ENCODE peak calls at places on chromosomes 13 and 19, in four cellular contexts. One of them, this sample, is unnamed.
A peak's percentile ranks its signal among the peaks of the same experiment; 100 is the strongest.

GRCh38 chr19:15536350-15536749 is 28.0 kb downstream of the CYP4F22 start:
- DNase-seq in left colon: no peak
- DNase-seq in RWPE1: peak; percentile 64
- DNase-seq in AG09309: no peak
- DNase-seq in this sample: no peak

GRCh38 chr13:73056054-73056962 is 2.5 kb upstream of the KLF5 start:
- DNase-seq in left colon: no peak
- DNase-seq in RWPE1: peak; percentile 76
- DNase-seq in AG09309: peak; percentile 61
- DNase-seq in this sample: peak; percentile 90

GRCh38 chr13:29523199-29523931 is 72.1 kb downstream of the SLC7A1 start:
- DNase-seq in left colon: no peak
- DNase-seq in RWPE1: no peak
- DNase-seq in AG09309: no peak
- DNase-seq in this sample: no peak

GRCh38 chr19:1453525-1454371 is 3.8 kb downstream of the APC2 start:
- DNase-seq in left colon: no peak
- DNase-seq in RWPE1: no peak
- DNase-seq in AG09309: no peak
- DNase-seq in this sample: no peak

GRCh38 chr13:38954291-38954690 is 36.3 kb downstream of the STOML3 start:
- DNase-seq in left colon: no peak
- DNase-seq in RWPE1: no peak
- DNase-seq in AG09309: no peak
- DNase-seq in this sample: no peak

GRCh38 chr19:58304748-58305064 is 471 bp upstream of the ERVK3-1 start:
- DNase-seq in left colon: no peak
- DNase-seq in RWPE1: no peak
- DNase-seq in AG09309: no peak
- DNase-seq in this sample: no peak

GRCh38 chr19:39390460-39390758 is 497 bp downstream of the PAF1 start:
- DNase-seq in left colon: peak; percentile 81
- DNase-seq in RWPE1: peak; percentile 86
- DNase-seq in AG09309: no peak
- DNase-seq in this sample: no peak

GRCh38 chr19:1055886-1056620 is 10.9 kb upstream of the ARHGAP45 start:
- DNase-seq in left colon: no peak
- DNase-seq in RWPE1: no peak
- DNase-seq in AG09309: no peak
- DNase-seq in this sample: no peak

GRCh38 chr13:51907040-51907732 is 45.4 kb downstream of the CCDC70 start:
- DNase-seq in left colon: no peak
- DNase-seq in RWPE1: no peak
- DNase-seq in AG09309: no peak
- DNase-seq in this sample: no peak

GRCh38 chr13:66748712-66749111 is 481.4 kb downstream of the PCDH9 start:
- DNase-seq in left colon: no peak
- DNase-seq in RWPE1: no peak
- DNase-seq in AG09309: no peak
- DNase-seq in this sample: peak; percentile 0

GRCh38 chr19:33310606-33311325 is 8.4 kb upstream of the CEBPA start:
- DNase-seq in left colon: peak; percentile 54
- DNase-seq in RWPE1: no peak
- DNase-seq in AG09309: no peak
- DNase-seq in this sample: no peak

GRCh38 chr13:24036115-24036514 is 124.4 kb upstream of the SPATA13 start:
- DNase-seq in left colon: no peak
- DNase-seq in RWPE1: no peak
- DNase-seq in AG09309: no peak
- DNase-seq in this sample: no peak

GRCh38 chr13:24706886-24707585 is 26.8 kb downstream of the ATP12A start:
- DNase-seq in left colon: no peak
- DNase-seq in RWPE1: no peak
- DNase-seq in AG09309: no peak
- DNase-seq in this sample: no peak

GRCh38 chr13:110529522-110530311 is 31.8 kb downstream of the RAB20 start:
- DNase-seq in left colon: no peak
- DNase-seq in RWPE1: no peak
- DNase-seq in AG09309: no peak
- DNase-seq in this sample: no peak

GRCh38 chr13:72180253-72180952 is 313.4 kb upstream of the DACH1 start:
- DNase-seq in left colon: no peak
- DNase-seq in RWPE1: peak; percentile 1
- DNase-seq in AG09309: no peak
- DNase-seq in this sample: peak; percentile 41

GRCh38 chr13:45003417-45003816 is 14.1 kb downstream of the GPALPP1 start:
- DNase-seq in left colon: no peak
- DNase-seq in RWPE1: no peak
- DNase-seq in AG09309: no peak
- DNase-seq in this sample: no peak

GRCh38 chr19:52638601-52639000 is 446 bp upstream of the ZNF83 start:
- DNase-seq in left colon: peak; percentile 24
- DNase-seq in RWPE1: peak; percentile 12
- DNase-seq in AG09309: no peak
- DNase-seq in this sample: no peak

GRCh38 chr19:48812094-48812929 is 1.5 kb upstream of the BCAT2 start:
- DNase-seq in left colon: peak; percentile 92
- DNase-seq in RWPE1: peak; percentile 87
- DNase-seq in AG09309: no peak
- DNase-seq in this sample: peak; percentile 100

GRCh38 chr19:38318595-38319142 is 976 bp upstream of the KCNK6 start:
- DNase-seq in left colon: no peak
- DNase-seq in RWPE1: peak; percentile 46
- DNase-seq in AG09309: no peak
- DNase-seq in this sample: no peak

GRCh38 chr19:38304866-38305429 is 897 bp downstream of the C19orf33 start:
- DNase-seq in left colon: peak; percentile 94
- DNase-seq in RWPE1: peak; percentile 93
- DNase-seq in AG09309: no peak
- DNase-seq in this sample: peak; percentile 91

GRCh38 chr13:20703785-20704458 is 423 bp downstream of the IL17D start:
- DNase-seq in left colon: peak; percentile 90
- DNase-seq in RWPE1: peak; percentile 88
- DNase-seq in AG09309: no peak
- DNase-seq in this sample: peak; percentile 42

GRCh38 chr19:31316201-31316951 is 32.9 kb downstream of the TSHZ3 start:
- DNase-seq in left colon: no peak
- DNase-seq in RWPE1: no peak
- DNase-seq in AG09309: peak; percentile 53
- DNase-seq in this sample: no peak

GRCh38 chr13:72062566-72062965 is 195.6 kb upstream of the DACH1 start:
- DNase-seq in left colon: peak; percentile 49
- DNase-seq in RWPE1: no peak
- DNase-seq in AG09309: no peak
- DNase-seq in this sample: no peak

GRCh38 chr19:46144756-46145155 is 3.3 kb upstream of the IGFL2 start:
- DNase-seq in left colon: peak; percentile 52
- DNase-seq in RWPE1: no peak
- DNase-seq in AG09309: no peak
- DNase-seq in this sample: no peak

GRCh38 chr13:38899581-38899980 is 91.0 kb downstream of the STOML3 start:
- DNase-seq in left colon: no peak
- DNase-seq in RWPE1: no peak
- DNase-seq in AG09309: no peak
- DNase-seq in this sample: no peak

This sample was measured in foreskin keratinocyte.